ENCODE peak calls at places on chromosomes 11 and 22, in five cellular contexts. V, P, N, G and A are unnamed samples.

GRCh38 chr22:47236718-47237117 is 474.3 kb downstream of the TBC1D22A start:
- DNase-seq in G (no peak), N (no peak), V (no peak), P (no peak), A (no peak)

GRCh38 chr11:107592813-107593212 is 1.9 kb downstream of the ELMOD1 start:
- DNase-seq in P (no peak), N (no peak), G (no peak), V (no peak), A (no peak)

GRCh38 chr11:444397-445144 is 2.8 kb upstream of the ANO9 start:
- DNase-seq in V (peak; percentile 22), P (peak; percentile 18), N (peak; percentile 50), G (no peak), A (no peak)

GRCh38 chr11:127274328-127274676 is 273.7 kb upstream of the KIRREL3 start:
- DNase-seq in N (no peak), V (no peak), P (no peak), G (no peak), A (no peak)

GRCh38 chr11:41461057-41461681 is 1.7 kb upstream of the LRRC4C start:
- DNase-seq in V (no peak), G (no peak), P (peak; percentile 33), N (peak; percentile 25), A (no peak)

GRCh38 chr11:33735426-33736147 is 636 bp downstream of the CD59 start:
- DNase-seq in G (no peak), N (no peak), V (no peak), P (peak; percentile 42), A (no peak)

GRCh38 chr11:93528757-93529639 is 14.2 kb downstream of the SMCO4 start:
- DNase-seq in P (no peak), G (no peak), N (no peak), V (no peak), A (no peak)

GRCh38 chr22:19761022-19761499 is 483 bp downstream of the TBX1 start:
- DNase-seq in P (no peak), G (no peak), V (no peak), N (no peak), A (no peak)

GRCh38 chr11:118274184-118274583 is 10.1 kb upstream of the MPZL2 start:
- DNase-seq in G (no peak), N (no peak), V (no peak), P (peak; percentile 17), A (no peak)

GRCh38 chr22:38864361-38865191 is 7.4 kb downstream of the CBX6 start:
- DNase-seq in P (no peak), G (no peak), N (peak; percentile 30), V (no peak), A (no peak)

GRCh38 chr22:39518996-39519680 is 1.2 kb upstream of the ATF4 start:
- DNase-seq in V (peak; percentile 48), N (peak; percentile 51), G (no peak), P (peak; percentile 71), A (no peak)

GRCh38 chr11:104547996-104548661 is 350.1 kb downstream of the CASP12 start:
- DNase-seq in N (peak; percentile 46), G (no peak), V (peak; percentile 63), P (peak; percentile 60), A (no peak)

GRCh38 chr11:96019271-96019670 is 95.4 kb upstream of the MTMR2 start:
- DNase-seq in G (no peak), P (no peak), N (no peak), V (no peak), A (no peak)

GRCh38 chr22:44746836-44747519 is 5.4 kb upstream of the ARHGAP8 start:
- DNase-seq in P (no peak), V (peak; percentile 69), N (no peak), G (no peak), A (no peak)

GRCh38 chr22:18048441-18048898 is 24.1 kb upstream of the MICAL3 start:
- DNase-seq in P (no peak), V (peak; percentile 57), G (no peak), N (no peak), A (no peak)

GRCh38 chr22:27179161-27179560 is 521.8 kb downstream of the MIAT start:
- DNase-seq in G (no peak), P (no peak), N (no peak), V (no peak), A (no peak)

GRCh38 chr11:102680945-102681344 is 24.6 kb downstream of the MMP27 start:
- DNase-seq in P (peak; percentile 66), V (no peak), N (peak; percentile 21), G (peak; percentile 11), A (no peak)

GRCh38 chr11:124068711-124069110 is 27.6 kb upstream of the OR10G7 start:
- DNase-seq in G (no peak), P (no peak), N (no peak), V (no peak), A (no peak)

GRCh38 chr11:72352859-72353551 is 81.3 kb downstream of the CLPB start:
- DNase-seq in P (peak; percentile 49), G (peak; percentile 70), V (peak; percentile 85), N (peak; percentile 66), A (no peak)

GRCh38 chr11:27350503-27350902 is 12.5 kb downstream of the CCDC34 start:
- DNase-seq in N (peak; percentile 50), G (no peak), V (no peak), P (peak; percentile 13), A (no peak)

GRCh38 chr11:117519590-117519989 is 191.9 kb downstream of the CEP164 start:
- DNase-seq in P (no peak), N (no peak), G (no peak), V (no peak), A (no peak)

GRCh38 chr11:66101055-66101454 is 31.0 kb downstream of the PACS1 start:
- DNase-seq in G (no peak), P (no peak), N (no peak), V (no peak), A (no peak)

GRCh38 chr22:24938741-24939341 is 7.7 kb downstream of the LHFPL7 start:
- DNase-seq in G (no peak), P (peak; percentile 66), N (peak; percentile 63), V (peak; percentile 25), A (no peak)

GRCh38 chr22:41844036-41844435 is 11.1 kb downstream of the SREBF2 start:
- DNase-seq in G (no peak), N (no peak), P (no peak), V (no peak), A (no peak)

GRCh38 chr22:19892249-19892879 is 37.7 kb upstream of the GNB1L start:
- DNase-seq in N (peak; percentile 69), P (peak; percentile 45), G (no peak), V (peak; percentile 53), A (no peak)

GRCh38 chr11:44626645-44627044 is 61.2 kb downstream of the CD82 start:
- DNase-seq in G (no peak), V (no peak), N (no peak), P (no peak), A (no peak)

GRCh38 chr11:44628730-44629361 is 63.4 kb downstream of the CD82 start:
- DNase-seq in G (no peak), N (no peak), P (no peak), V (no peak), A (no peak)

GRCh38 chr11:44629732-44630345 is 64.4 kb downstream of the CD82 start:
- DNase-seq in V (no peak), G (no peak), P (no peak), N (no peak), A (no peak)

GRCh38 chr11:44625759-44626523 is 60.5 kb downstream of the CD82 start:
- DNase-seq in G (no peak), N (no peak), P (no peak), V (no peak), A (no peak)

GRCh38 chr11:44627911-44628729 is 62.7 kb downstream of the CD82 start:
- DNase-seq in N (peak; percentile 43), V (peak; percentile 49), G (no peak), P (no peak), A (peak; percentile 64)
- TF ChIP-seq CTCF in N (no peak), V (no peak), G (no peak), P (no peak), A (no peak)

GRCh38 chr11:71281901-71282300 is 29.5 kb upstream of the SHANK2 start:
- DNase-seq in P (no peak), V (no peak), G (no peak), N (no peak), A (no peak)
- H3K4me3 ChIP-seq in P (no peak overlapping the region), V (no peak overlapping the region), G (no peak overlapping the region), N (no peak overlapping the region), A (no peak overlapping the region)

GRCh38 chr11:6812391-6813005 is 13.0 kb upstream of the OR6A2 start:
- DNase-seq in G (no peak), V (peak; percentile 34), P (peak; percentile 61), N (peak; percentile 55), A (no peak)
- TF ChIP-seq CTCF in G (peak; percentile 93), V (peak; percentile 71), P (peak; percentile 94), N (peak; percentile 97), A (peak; percentile 97)

GRCh38 chr11:43558556-43559127 is 121.9 kb upstream of the HSD17B12 start:
- DNase-seq in P (no peak), V (no peak), N (no peak), G (no peak), A (no peak)
- H3K4me3 ChIP-seq in P (no peak overlapping the region), V (no peak overlapping the region), N (no peak overlapping the region), G (no peak overlapping the region), A (no peak overlapping the region)